ENCODE peak calls at places on chromosomes 3 and 15, in five cellular contexts. M, U, V, Q and B are unnamed samples.

GRCh38 chr3:146550743-146551510 is 6.5 kb upstream of the PLSCR1 start:
- DNase-seq in Q (peak; percentile 19), U (no peak), M (no peak), V (peak; percentile 53), B (no peak)

GRCh38 chr15:75156306-75157215 is 45.1 kb upstream of the C15orf39 start:
- DNase-seq in Q (peak; percentile 72), U (no peak), V (no peak), M (peak; percentile 28), B (no peak)

GRCh38 chr3:154775821-154776548 is 304.1 kb upstream of the MME start:
- DNase-seq in M (no peak), Q (no peak), V (no peak), U (peak; percentile 87), B (no peak)

GRCh38 chr15:87669846-87670245 is 586.7 kb downstream of the NTRK3 start:
- DNase-seq in U (no peak), V (no peak), Q (no peak), M (no peak), B (no peak)

GRCh38 chr3:63400259-63400860 is 122.3 kb downstream of the SYNPR start:
- DNase-seq in U (no peak), M (no peak), Q (no peak), V (no peak), B (no peak)

GRCh38 chr3:16511561-16512434 is 1.7 kb downstream of the RFTN1 start:
- DNase-seq in M (no peak), U (peak; percentile 39), V (peak; percentile 77), Q (peak; percentile 85), B (peak; percentile 79)

GRCh38 chr15:77672110-77672509 is 39.4 kb upstream of the LINGO1 start:
- DNase-seq in M (no peak), V (no peak), U (no peak), Q (no peak), B (no peak)

GRCh38 chr3:97935842-97936241 is 36.4 kb downstream of the RIOX2 start:
- DNase-seq in Q (no peak), M (no peak), V (no peak), U (no peak), B (no peak)

GRCh38 chr15:52370010-52370409 is 74.4 kb upstream of the MYO5C start:
- DNase-seq in Q (no peak), U (no peak), V (no peak), M (no peak), B (no peak)

GRCh38 chr15:95799286-95800187 is 531.0 kb upstream of the NR2F2 start:
- DNase-seq in Q (peak; percentile 99), U (no peak), M (no peak), V (peak; percentile 41), B (no peak)

GRCh38 chr3:97967966-97968365 is 4.3 kb downstream of the RIOX2 start:
- DNase-seq in V (no peak), M (no peak), Q (no peak), U (peak; percentile 37), B (no peak)

GRCh38 chr3:27990347-27990746 is 251.1 kb upstream of the CMC1 start:
- DNase-seq in Q (no peak), M (no peak), U (no peak), V (no peak), B (no peak)

GRCh38 chr3:15646924-15647511 is 45.5 kb downstream of the BTD start:
- DNase-seq in U (no peak), V (peak; percentile 90), M (no peak), Q (peak; percentile 87), B (no peak)

GRCh38 chr15:75112848-75113492 is 88.7 kb upstream of the C15orf39 start:
- DNase-seq in U (no peak), V (no peak), Q (no peak), M (no peak), B (no peak)

GRCh38 chr3:184472723-184473419 is 88.7 kb upstream of the EPHB3 start:
- DNase-seq in M (no peak), U (peak; percentile 39), Q (no peak), V (no peak), B (no peak)

GRCh38 chr15:52295421-52295991 is at the start of gene MYO5C:
- DNase-seq in Q (peak; percentile 31), V (peak; percentile 50), M (no peak), U (peak; percentile 84), B (no peak)

GRCh38 chr3:33047842-33048834 is 48.8 kb downstream of the GLB1 start:
- DNase-seq in U (peak; percentile 25), M (no peak), V (no peak), Q (no peak), B (peak; percentile 46)

GRCh38 chr3:135576786-135577185 is 388.7 kb upstream of the PPP2R3A start:
- DNase-seq in Q (no peak), U (peak; percentile 96), M (no peak), V (no peak), B (no peak)

GRCh38 chr15:40048155-40048792 is 9.3 kb upstream of the SRP14 start:
- DNase-seq in U (no peak), M (no peak), V (no peak), Q (no peak), B (no peak)